ENCODE peak calls at places on chromosomes 12 and 14, in five cellular contexts. One of them, this sample, is unnamed.
A peak's percentile ranks its signal among the peaks of the same experiment; 100 is the strongest.

GRCh38 chr14:48586099-48586498 is 910.7 kb upstream of the MDGA2 start:
- DNase-seq in lower lobe of right lung: no peak
- DNase-seq in A549: no peak
- DNase-seq in sigmoid colon: no peak
- DNase-seq in Peyer's patch: no peak
- DNase-seq in this sample: no peak

GRCh38 chr12:124913474-124914391 is 717 bp downstream of the UBC start:
- DNase-seq in lower lobe of right lung: peak; percentile 96
- DNase-seq in A549: peak; percentile 94
- DNase-seq in sigmoid colon: peak; percentile 94
- DNase-seq in Peyer's patch: peak; percentile 95
- DNase-seq in this sample: peak; percentile 95

GRCh38 chr12:95116341-95116740 is 42.9 kb upstream of the NR2C1 start:
- DNase-seq in lower lobe of right lung: no peak
- DNase-seq in A549: no peak
- DNase-seq in sigmoid colon: no peak
- DNase-seq in Peyer's patch: no peak
- DNase-seq in this sample: no peak

GRCh38 chr12:6532927-6533652 is 1.2 kb upstream of the GAPDH start:
- DNase-seq in lower lobe of right lung: no peak
- DNase-seq in A549: peak; percentile 86
- DNase-seq in sigmoid colon: peak; percentile 86
- DNase-seq in Peyer's patch: peak; percentile 84
- DNase-seq in this sample: peak; percentile 81

GRCh38 chr12:64796205-64796845 is 28.1 kb upstream of the TBC1D30 start:
- DNase-seq in lower lobe of right lung: no peak
- DNase-seq in A549: peak; percentile 96
- DNase-seq in sigmoid colon: no peak
- DNase-seq in Peyer's patch: no peak
- DNase-seq in this sample: peak; percentile 41

GRCh38 chr14:24060984-24061913 is 9.4 kb downstream of the CARMIL3 start:
- DNase-seq in lower lobe of right lung: no peak
- DNase-seq in A549: no peak
- DNase-seq in sigmoid colon: peak; percentile 30
- DNase-seq in Peyer's patch: peak; percentile 84
- DNase-seq in this sample: no peak

GRCh38 chr12:42679402-42679801 is 89.9 kb upstream of the PRICKLE1 start:
- DNase-seq in lower lobe of right lung: no peak
- DNase-seq in A549: no peak
- DNase-seq in sigmoid colon: no peak
- DNase-seq in Peyer's patch: no peak
- DNase-seq in this sample: no peak

GRCh38 chr14:58901826-58902225 is 264.1 kb downstream of the DACT1 start:
- DNase-seq in lower lobe of right lung: no peak
- DNase-seq in A549: no peak
- DNase-seq in sigmoid colon: no peak
- DNase-seq in Peyer's patch: no peak
- DNase-seq in this sample: no peak

GRCh38 chr12:32755051-32755653 is 545 bp downstream of the YARS2 start:
- DNase-seq in lower lobe of right lung: peak; percentile 85
- DNase-seq in A549: peak; percentile 90
- DNase-seq in sigmoid colon: peak; percentile 78
- DNase-seq in Peyer's patch: peak; percentile 83
- DNase-seq in this sample: peak; percentile 75

GRCh38 chr12:32757159-32757556 is 1.5 kb upstream of the YARS2 start:
- DNase-seq in lower lobe of right lung: no peak
- DNase-seq in A549: no peak
- DNase-seq in sigmoid colon: no peak
- DNase-seq in Peyer's patch: no peak
- DNase-seq in this sample: no peak

GRCh38 chr12:32754101-32754500 is 1.6 kb downstream of the YARS2 start:
- DNase-seq in lower lobe of right lung: no peak
- DNase-seq in A549: no peak
- DNase-seq in sigmoid colon: no peak
- DNase-seq in Peyer's patch: no peak
- DNase-seq in this sample: no peak

GRCh38 chr12:32755654-32756475 is at the start of gene YARS2:
- DNase-seq in lower lobe of right lung: peak; percentile 96
- DNase-seq in A549: peak; percentile 99
- DNase-seq in sigmoid colon: peak; percentile 98
- DNase-seq in Peyer's patch: peak; percentile 88
- DNase-seq in this sample: peak; percentile 88

DNA sequence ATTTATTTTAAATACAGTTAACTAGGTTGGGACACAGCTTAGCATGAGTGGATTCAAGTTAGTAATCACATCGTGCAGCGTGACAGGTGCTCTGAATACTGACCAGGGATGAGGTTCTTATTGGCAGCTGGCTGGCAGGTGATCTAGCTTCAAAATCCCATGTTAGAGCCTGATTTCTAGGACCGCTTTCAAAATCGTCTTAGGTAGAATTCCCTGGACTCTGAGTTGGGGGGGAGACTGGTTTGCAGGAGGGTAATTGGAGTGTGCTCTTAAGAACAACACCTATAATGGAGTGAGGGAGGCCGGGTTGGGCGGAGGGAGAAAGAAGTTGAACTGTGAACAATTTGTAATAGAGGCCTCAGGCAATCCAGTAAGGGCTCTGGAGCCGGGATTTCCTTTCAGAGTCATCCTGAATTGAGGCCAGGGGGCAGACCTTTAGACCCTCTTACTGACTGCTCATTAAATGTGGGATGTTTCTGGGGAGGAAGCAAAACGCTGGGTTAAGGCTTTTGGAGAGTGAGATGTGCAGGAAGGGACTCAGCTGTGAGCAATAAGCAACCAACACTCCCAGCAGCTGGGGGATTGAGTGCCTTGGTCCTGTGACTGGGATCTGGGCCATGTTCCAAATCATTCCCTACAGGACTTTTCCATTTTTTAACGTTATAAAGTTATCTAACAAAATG is 920 bp upstream of the YARS2 start:
- DNase-seq in lower lobe of right lung: no peak
- DNase-seq in A549: no peak
- DNase-seq in sigmoid colon: no peak
- DNase-seq in Peyer's patch: no peak
- DNase-seq in this sample: peak; percentile 14
- H3K4me3 ChIP-seq in lower lobe of right lung: peak overlapping the region; percentile 87
- H3K4me3 ChIP-seq in A549: peak overlapping the region; percentile 70
- H3K4me3 ChIP-seq in sigmoid colon: no peak overlapping the region
- H3K4me3 ChIP-seq in Peyer's patch: no peak overlapping the region
- H3K4me3 ChIP-seq in this sample: no peak overlapping the region

GRCh38 chr12:3015356-3015755 is 56.2 kb downstream of the TEAD4 start:
- DNase-seq in lower lobe of right lung: no peak
- DNase-seq in A549: no peak
- DNase-seq in sigmoid colon: no peak
- DNase-seq in Peyer's patch: no peak
- DNase-seq in this sample: no peak

GRCh38 chr12:3009780-3010179 is 50.6 kb downstream of the TEAD4 start:
- DNase-seq in lower lobe of right lung: no peak
- DNase-seq in A549: no peak
- DNase-seq in sigmoid colon: no peak
- DNase-seq in Peyer's patch: no peak
- DNase-seq in this sample: no peak

GRCh38 chr12:3010214-3010930 is 51.2 kb downstream of the TEAD4 start:
- DNase-seq in lower lobe of right lung: no peak
- DNase-seq in A549: no peak
- DNase-seq in sigmoid colon: no peak
- DNase-seq in Peyer's patch: no peak
- DNase-seq in this sample: no peak

GRCh38 chr12:3014641-3015040 is 55.4 kb downstream of the TEAD4 start:
- DNase-seq in lower lobe of right lung: peak; percentile 56
- DNase-seq in A549: no peak
- DNase-seq in sigmoid colon: no peak
- DNase-seq in Peyer's patch: no peak
- DNase-seq in this sample: peak; percentile 55

GRCh38 chr12:3012786-3013185 is 53.6 kb downstream of the TEAD4 start:
- DNase-seq in lower lobe of right lung: no peak
- DNase-seq in A549: no peak
- DNase-seq in sigmoid colon: no peak
- DNase-seq in Peyer's patch: no peak
- DNase-seq in this sample: no peak
- TF ChIP-seq CTCF in lower lobe of right lung: no peak
- TF ChIP-seq CTCF in A549: no peak
- TF ChIP-seq CTCF in sigmoid colon: no peak
- TF ChIP-seq CTCF in Peyer's patch: no peak
- TF ChIP-seq CTCF in this sample: no peak

GRCh38 chr14:75458305-75458704 is 30.5 kb downstream of the JDP2 start:
- DNase-seq in lower lobe of right lung: no peak
- DNase-seq in A549: no peak
- DNase-seq in sigmoid colon: no peak
- DNase-seq in Peyer's patch: no peak
- DNase-seq in this sample: no peak

GRCh38 chr14:75456069-75457023 is 28.5 kb downstream of the JDP2 start:
- DNase-seq in lower lobe of right lung: peak; percentile 65
- DNase-seq in A549: no peak
- DNase-seq in sigmoid colon: no peak
- DNase-seq in Peyer's patch: no peak
- DNase-seq in this sample: no peak

GRCh38 chr14:75457648-75458165 is 29.9 kb downstream of the JDP2 start:
- DNase-seq in lower lobe of right lung: no peak
- DNase-seq in A549: no peak
- DNase-seq in sigmoid colon: no peak
- DNase-seq in Peyer's patch: no peak
- DNase-seq in this sample: no peak

GRCh38 chr14:75454963-75455546 is 27.2 kb downstream of the JDP2 start:
- DNase-seq in lower lobe of right lung: peak; percentile 72
- DNase-seq in A549: peak; percentile 31
- DNase-seq in sigmoid colon: peak; percentile 89
- DNase-seq in Peyer's patch: no peak
- DNase-seq in this sample: peak; percentile 69

GRCh38 chr14:75457024-75457390 is 29.2 kb downstream of the JDP2 start:
- DNase-seq in lower lobe of right lung: no peak
- DNase-seq in A549: no peak
- DNase-seq in sigmoid colon: no peak
- DNase-seq in Peyer's patch: no peak
- DNase-seq in this sample: no peak
- H3K4me1 ChIP-seq in lower lobe of right lung: peaks cover 72% of the 10 kb centered on the region
- H3K4me1 ChIP-seq in A549: peaks cover 49% of the 10 kb centered on the region
- H3K4me1 ChIP-seq in sigmoid colon: peaks cover 76% of the 10 kb centered on the region
- H3K4me1 ChIP-seq in Peyer's patch: no peaks in the 10 kb centered on the region
- H3K4me1 ChIP-seq in this sample: peaks cover 65% of the 10 kb centered on the region

DNA sequence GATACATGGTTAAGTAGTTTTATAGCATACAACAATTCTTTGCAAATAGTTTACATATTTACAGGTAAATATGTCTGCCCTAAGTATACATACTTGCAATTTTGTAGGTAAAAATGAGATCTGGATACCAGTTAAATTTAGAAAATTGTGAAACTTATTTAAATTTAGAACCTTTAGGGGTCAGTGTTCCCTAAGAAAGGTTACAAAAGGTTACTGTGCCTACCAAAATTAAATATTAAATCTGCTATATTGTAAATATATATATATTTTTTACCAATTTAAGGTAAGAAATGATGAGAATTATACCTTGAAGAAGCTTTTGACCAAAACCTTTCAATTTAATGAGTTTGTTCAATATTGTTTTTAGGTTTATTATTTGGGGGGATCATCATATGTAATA is 54.0 kb downstream of the MIPOL1 start:
- DNase-seq in lower lobe of right lung: no peak
- DNase-seq in A549: peak; percentile 16
- DNase-seq in sigmoid colon: no peak
- DNase-seq in Peyer's patch: no peak
- DNase-seq in this sample: no peak
- H3K4me3 ChIP-seq in lower lobe of right lung: no peak overlapping the region
- H3K4me3 ChIP-seq in A549: no peak overlapping the region
- H3K4me3 ChIP-seq in sigmoid colon: no peak overlapping the region
- H3K4me3 ChIP-seq in Peyer's patch: no peak overlapping the region
- H3K4me3 ChIP-seq in this sample: no peak overlapping the region

DNA sequence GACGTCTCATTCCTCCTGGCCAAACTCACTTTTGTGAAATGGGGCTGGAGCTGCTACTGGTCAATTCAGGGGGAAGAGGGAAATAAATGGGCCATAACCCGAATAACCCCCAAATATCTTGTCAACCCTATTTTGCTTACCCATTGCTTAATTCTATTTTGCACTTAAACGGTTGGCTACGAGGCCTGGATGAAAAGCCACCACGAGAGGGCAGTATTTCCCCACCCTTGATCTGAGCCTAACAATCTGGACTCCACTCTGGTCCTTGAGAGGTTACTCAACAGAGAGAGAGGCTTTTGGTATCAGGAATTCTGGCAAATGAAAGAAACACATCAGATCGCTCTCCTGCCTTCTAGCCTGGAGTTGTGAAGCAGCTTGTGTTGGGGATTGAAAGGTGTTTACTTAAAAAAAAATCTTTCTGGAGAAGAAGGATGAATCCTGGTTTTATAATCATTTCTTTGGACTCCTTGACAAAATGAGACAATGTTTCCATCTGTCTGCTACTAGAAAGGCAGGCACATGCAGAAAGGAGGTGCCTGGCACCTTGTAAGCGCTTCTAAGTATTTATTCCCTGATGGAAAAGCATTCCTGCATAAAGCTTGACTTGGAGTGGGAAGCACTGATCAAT is 22.4 kb upstream of the FBXO21 start:
- DNase-seq in lower lobe of right lung: peak; percentile 54
- DNase-seq in A549: peak; percentile 79
- DNase-seq in sigmoid colon: peak; percentile 81
- DNase-seq in Peyer's patch: peak; percentile 60
- DNase-seq in this sample: peak; percentile 80
- TF ChIP-seq CTCF in lower lobe of right lung: peak; percentile 87
- TF ChIP-seq CTCF in A549: peak; percentile 96
- TF ChIP-seq CTCF in sigmoid colon: peak; percentile 28
- TF ChIP-seq CTCF in Peyer's patch: peak; percentile 93
- TF ChIP-seq CTCF in this sample: peak; percentile 85

GRCh38 chr14:101072070-101072469 is 168.5 kb upstream of the RTL1 start:
- DNase-seq in lower lobe of right lung: no peak
- DNase-seq in A549: no peak
- DNase-seq in sigmoid colon: peak; percentile 24
- DNase-seq in Peyer's patch: peak; percentile 18
- DNase-seq in this sample: no peak

GRCh38 chr14:101072531-101072930 is 169.0 kb upstream of the RTL1 start:
- DNase-seq in lower lobe of right lung: no peak
- DNase-seq in A549: no peak
- DNase-seq in sigmoid colon: no peak
- DNase-seq in Peyer's patch: peak; percentile 37
- DNase-seq in this sample: no peak

GRCh38 chr14:101072945-101073597 is 169.5 kb upstream of the RTL1 start:
- DNase-seq in lower lobe of right lung: no peak
- DNase-seq in A549: peak; percentile 97
- DNase-seq in sigmoid colon: peak; percentile 72
- DNase-seq in Peyer's patch: peak; percentile 78
- DNase-seq in this sample: peak; percentile 37

GRCh38 chr14:101070540-101071492 is 167.3 kb upstream of the RTL1 start:
- DNase-seq in lower lobe of right lung: no peak
- DNase-seq in A549: no peak
- DNase-seq in sigmoid colon: peak; percentile 38
- DNase-seq in Peyer's patch: peak; percentile 25
- DNase-seq in this sample: peak; percentile 50

GRCh38 chr14:101071493-101071891 is 168.0 kb upstream of the RTL1 start:
- DNase-seq in lower lobe of right lung: no peak
- DNase-seq in A549: no peak
- DNase-seq in sigmoid colon: peak; percentile 55
- DNase-seq in Peyer's patch: peak; percentile 19
- DNase-seq in this sample: peak; percentile 54
- H3K4me1 ChIP-seq in lower lobe of right lung: no peaks in the 10 kb centered on the region
- H3K4me1 ChIP-seq in A549: peaks cover 37% of the 10 kb centered on the region
- H3K4me1 ChIP-seq in sigmoid colon: peaks cover 8% of the 10 kb centered on the region
- H3K4me1 ChIP-seq in Peyer's patch: no peaks in the 10 kb centered on the region
- H3K4me1 ChIP-seq in this sample: no peaks in the 10 kb centered on the region

GRCh38 chr14:103604620-103605019 is 24.4 kb upstream of the KLC1 start:
- DNase-seq in lower lobe of right lung: no peak
- DNase-seq in A549: no peak
- DNase-seq in sigmoid colon: no peak
- DNase-seq in Peyer's patch: no peak
- DNase-seq in this sample: no peak
- H3K4me3 ChIP-seq in lower lobe of right lung: no peak overlapping the region
- H3K4me3 ChIP-seq in A549: no peak overlapping the region
- H3K4me3 ChIP-seq in sigmoid colon: no peak overlapping the region
- H3K4me3 ChIP-seq in Peyer's patch: no peak overlapping the region
- H3K4me3 ChIP-seq in this sample: no peak overlapping the region